ENCODE peak calls at places on chromosomes 4 and X, in five cellular contexts. One of them, this sample, is unnamed. For H3K9me3 and H3K4me1, the result is how much of the 10 kb centered on the place peaks cover.

GRCh38 chrX:78769933-78770332 is 22.4 kb downstream of the LPAR4 start:
- DNase-seq in A673: no peak
- DNase-seq in IMR-90: no peak
- DNase-seq in SJSA1: no peak
- DNase-seq in lower lobe of right lung: no peak
- DNase-seq in this sample: no peak

GRCh38 chr4:105683038-105683437 is 25.5 kb downstream of the INTS12 start:
- DNase-seq in A673: no peak
- DNase-seq in IMR-90: no peak
- DNase-seq in SJSA1: no peak
- DNase-seq in lower lobe of right lung: peak
- DNase-seq in this sample: no peak

GRCh38 chr4:145679991-145680455 is at the start of gene C4orf51:
- DNase-seq in A673: peak
- DNase-seq in IMR-90: peak
- DNase-seq in SJSA1: peak
- DNase-seq in lower lobe of right lung: no peak
- DNase-seq in this sample: no peak

GRCh38 chr4:38322709-38323108 is 341.3 kb upstream of the KLF3 start:
- DNase-seq in A673: peak
- DNase-seq in IMR-90: peak
- DNase-seq in SJSA1: peak
- DNase-seq in lower lobe of right lung: no peak
- DNase-seq in this sample: no peak

GRCh38 chr4:186725422-186726149 is 1.9 kb upstream of the FAT1 start:
- DNase-seq in A673: peak
- DNase-seq in IMR-90: peak
- DNase-seq in SJSA1: peak
- DNase-seq in lower lobe of right lung: peak
- DNase-seq in this sample: peak

GRCh38 chr4:13529130-13529919 is 15.0 kb downstream of the NKX3-2 start:
- DNase-seq in A673: no peak
- DNase-seq in IMR-90: no peak
- DNase-seq in SJSA1: no peak
- DNase-seq in lower lobe of right lung: no peak
- DNase-seq in this sample: no peak

GRCh38 chr4:71009796-71010588 is 16.5 kb downstream of the DCK start:
- DNase-seq in A673: peak
- DNase-seq in IMR-90: peak
- DNase-seq in SJSA1: peak
- DNase-seq in lower lobe of right lung: no peak
- DNase-seq in this sample: peak

GRCh38 chr4:175954685-175955084 is 111.0 kb upstream of the WDR17 start:
- DNase-seq in A673: no peak
- DNase-seq in IMR-90: no peak
- DNase-seq in SJSA1: no peak
- DNase-seq in lower lobe of right lung: no peak
- DNase-seq in this sample: no peak

GRCh38 chrX:133415276-133416105 is at the start of gene GPC4:
- DNase-seq in A673: peak
- DNase-seq in IMR-90: no peak
- DNase-seq in SJSA1: peak
- DNase-seq in lower lobe of right lung: peak
- DNase-seq in this sample: peak

GRCh38 chr4:86044593-86044985 is 315.3 kb downstream of the MAPK10 start:
- DNase-seq in A673: no peak
- DNase-seq in IMR-90: no peak
- DNase-seq in SJSA1: no peak
- DNase-seq in lower lobe of right lung: no peak
- DNase-seq in this sample: no peak

GRCh38 chr4:79872738-79873137 is 200.3 kb downstream of the ANTXR2 start:
- DNase-seq in A673: no peak
- DNase-seq in IMR-90: no peak
- DNase-seq in SJSA1: no peak
- DNase-seq in lower lobe of right lung: no peak
- DNase-seq in this sample: no peak

DNA sequence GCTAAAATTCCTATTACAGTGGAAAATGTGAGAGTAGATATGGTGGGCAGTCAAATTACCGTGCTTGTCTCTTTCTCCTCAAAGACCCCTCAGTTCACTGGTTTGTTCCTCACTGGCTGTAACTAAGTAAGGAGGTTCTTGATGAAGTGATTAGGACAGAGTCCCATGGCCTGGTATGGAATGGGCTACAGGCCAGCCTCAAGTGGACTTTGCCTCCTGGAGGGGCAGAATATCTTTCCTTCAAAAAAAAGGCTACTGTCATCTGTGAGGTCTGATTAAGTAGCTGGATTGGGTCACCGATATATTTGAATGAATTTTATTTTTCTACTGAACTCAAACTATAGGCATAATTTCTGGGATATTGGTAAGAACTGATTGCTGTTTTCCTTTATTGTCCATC is 38.5 kb upstream of the TMEM164 start:
- DNase-seq in A673: no peak
- DNase-seq in IMR-90: no peak
- DNase-seq in SJSA1: no peak
- DNase-seq in lower lobe of right lung: no peak
- DNase-seq in this sample: no peak
- H3K9me3 ChIP-seq in A673: under half
- H3K9me3 ChIP-seq in IMR-90: under half
- H3K9me3 ChIP-seq in SJSA1: under half
- H3K9me3 ChIP-seq in lower lobe of right lung: under half
- H3K9me3 ChIP-seq in this sample: under half

DNA sequence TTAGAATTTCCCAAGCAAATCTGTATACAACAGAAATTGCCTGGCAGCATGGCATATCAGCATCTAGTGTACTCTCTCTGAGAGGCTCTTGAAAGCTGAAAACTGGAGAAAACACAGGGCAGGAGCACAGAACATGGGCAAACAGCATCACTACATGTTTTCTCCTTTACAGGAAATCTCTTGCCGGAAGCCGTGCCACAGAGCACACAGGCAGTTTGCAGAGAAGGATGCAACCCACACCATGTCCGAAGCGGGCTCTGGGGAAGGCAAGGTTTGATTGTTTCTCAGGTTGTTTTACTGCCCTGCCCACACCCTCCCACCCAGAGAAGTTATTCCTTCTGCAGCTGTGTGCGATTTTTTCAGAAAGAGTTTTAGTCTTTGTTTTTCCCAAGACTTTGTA is 41.1 kb upstream of the FAM9C start:
- DNase-seq in A673: no peak
- DNase-seq in IMR-90: no peak
- DNase-seq in SJSA1: no peak
- DNase-seq in lower lobe of right lung: no peak
- DNase-seq in this sample: no peak
- H3K4me1 ChIP-seq in A673: under half
- H3K4me1 ChIP-seq in IMR-90: under half
- H3K4me1 ChIP-seq in SJSA1: under half
- H3K4me1 ChIP-seq in lower lobe of right lung: under half
- H3K4me1 ChIP-seq in this sample: under half

GRCh38 chrX:2748815-2749188 is 3.0 kb upstream of the XG start:
- DNase-seq in A673: peak
- DNase-seq in IMR-90: no peak
- DNase-seq in SJSA1: no peak
- DNase-seq in lower lobe of right lung: no peak
- DNase-seq in this sample: no peak
- H3K4me3 ChIP-seq in A673: no peak
- H3K4me3 ChIP-seq in IMR-90: no peak
- H3K4me3 ChIP-seq in SJSA1: no peak
- H3K4me3 ChIP-seq in lower lobe of right lung: no peak
- H3K4me3 ChIP-seq in this sample: no peak

DNA sequence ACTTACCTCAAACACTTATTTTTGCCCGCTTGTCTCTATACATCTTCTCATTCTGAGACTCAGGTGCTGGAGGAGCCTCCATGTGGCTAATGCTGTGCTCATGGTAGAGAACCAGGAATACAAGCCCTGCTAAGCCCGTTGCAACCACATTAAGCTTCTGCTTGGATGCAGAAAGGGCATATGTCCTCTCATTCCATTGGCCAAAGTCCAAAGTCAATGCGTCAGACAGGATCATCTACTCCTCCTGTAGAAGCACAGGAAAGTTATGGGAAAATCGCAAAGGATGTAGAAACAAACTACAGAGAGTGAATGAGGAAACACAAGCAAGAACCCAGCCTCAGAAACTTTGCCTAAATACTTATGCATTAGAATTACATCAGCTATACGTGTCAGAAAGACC is 124.5 kb upstream of the AGA start:
- DNase-seq in A673: no peak
- DNase-seq in IMR-90: no peak
- DNase-seq in SJSA1: no peak
- DNase-seq in lower lobe of right lung: no peak
- DNase-seq in this sample: no peak
- H3K9me3 ChIP-seq in A673: under half
- H3K9me3 ChIP-seq in IMR-90: under half
- H3K9me3 ChIP-seq in SJSA1: under half
- H3K9me3 ChIP-seq in lower lobe of right lung: under half
- H3K9me3 ChIP-seq in this sample: under half

DNA sequence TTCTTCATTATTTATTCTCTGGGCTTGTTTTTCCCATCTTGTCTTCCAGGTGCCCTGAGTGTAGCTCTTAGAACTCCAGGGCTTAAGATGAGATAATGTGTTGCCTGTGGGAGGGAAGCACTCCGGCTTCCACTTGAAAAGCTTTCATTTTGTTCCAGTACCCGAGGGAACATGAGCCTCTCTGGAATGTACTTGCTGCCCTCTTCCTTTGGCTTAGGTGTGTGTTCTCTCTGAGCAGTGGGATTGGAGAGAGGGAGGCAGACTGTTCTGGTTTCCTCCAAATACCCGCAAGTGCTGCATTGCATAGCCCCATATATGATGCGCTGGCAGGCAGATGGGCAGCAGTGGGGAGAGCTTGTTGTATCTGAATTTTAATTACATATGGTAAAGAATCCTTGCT is 861 bp upstream of the DTHD1 start:
- DNase-seq in A673: no peak
- DNase-seq in IMR-90: no peak
- DNase-seq in SJSA1: no peak
- DNase-seq in lower lobe of right lung: no peak
- DNase-seq in this sample: no peak
- H3K4me1 ChIP-seq in A673: under half
- H3K4me1 ChIP-seq in IMR-90: under half
- H3K4me1 ChIP-seq in SJSA1: under half
- H3K4me1 ChIP-seq in lower lobe of right lung: under half
- H3K4me1 ChIP-seq in this sample: under half